ENCODE peak calls at places on chromosome 10, in seven cellular contexts. One of them, this sample, is unnamed.

GRCh38 chr10:51748959-51749358 is 49.6 kb upstream of the CSTF2T start:
- DNase-seq in iris pigment epithelial cell: no peak
- DNase-seq in NB4: no peak
- DNase-seq in lower lobe of right lung: no peak
- DNase-seq in NCI-H1930: no peak
- DNase-seq in caudate nucleus: no peak
- DNase-seq in SJSA1: no peak
- DNase-seq in this sample: no peak

GRCh38 chr10:101166430-101166829 is 35.3 kb downstream of the TLX1 start:
- DNase-seq in iris pigment epithelial cell: no peak
- DNase-seq in NB4: no peak
- DNase-seq in lower lobe of right lung: no peak
- DNase-seq in NCI-H1930: no peak
- DNase-seq in caudate nucleus: no peak
- DNase-seq in SJSA1: no peak
- DNase-seq in this sample: no peak

GRCh38 chr10:124354411-124355382 is 64.0 kb downstream of the OAT start:
- DNase-seq in iris pigment epithelial cell: peak
- DNase-seq in NB4: peak
- DNase-seq in lower lobe of right lung: peak
- DNase-seq in NCI-H1930: no peak
- DNase-seq in caudate nucleus: no peak
- DNase-seq in SJSA1: peak
- DNase-seq in this sample: peak

GRCh38 chr10:82041018-82041417 is 166.0 kb downstream of the NRG3 start:
- DNase-seq in iris pigment epithelial cell: no peak
- DNase-seq in NB4: no peak
- DNase-seq in lower lobe of right lung: no peak
- DNase-seq in NCI-H1930: no peak
- DNase-seq in caudate nucleus: no peak
- DNase-seq in SJSA1: no peak
- DNase-seq in this sample: no peak

GRCh38 chr10:60757422-60757895 is 20.8 kb upstream of the CDK1 start:
- DNase-seq in iris pigment epithelial cell: peak
- DNase-seq in NB4: no peak
- DNase-seq in lower lobe of right lung: no peak
- DNase-seq in NCI-H1930: no peak
- DNase-seq in caudate nucleus: no peak
- DNase-seq in SJSA1: peak
- DNase-seq in this sample: no peak

GRCh38 chr10:87618470-87619423 is 40.9 kb upstream of the PAPSS2 start:
- DNase-seq in iris pigment epithelial cell: peak
- DNase-seq in NB4: peak
- DNase-seq in lower lobe of right lung: peak
- DNase-seq in NCI-H1930: no peak
- DNase-seq in caudate nucleus: no peak
- DNase-seq in SJSA1: no peak
- DNase-seq in this sample: no peak

GRCh38 chr10:68997216-68997615 is 8.6 kb downstream of the KIFBP start:
- DNase-seq in iris pigment epithelial cell: no peak
- DNase-seq in NB4: no peak
- DNase-seq in lower lobe of right lung: no peak
- DNase-seq in NCI-H1930: no peak
- DNase-seq in caudate nucleus: no peak
- DNase-seq in SJSA1: no peak
- DNase-seq in this sample: no peak

GRCh38 chr10:101080933-101081546 is 19.3 kb downstream of the KAZALD1 start:
- DNase-seq in iris pigment epithelial cell: peak
- DNase-seq in NB4: no peak
- DNase-seq in lower lobe of right lung: no peak
- DNase-seq in NCI-H1930: no peak
- DNase-seq in caudate nucleus: no peak
- DNase-seq in SJSA1: peak
- DNase-seq in this sample: peak

GRCh38 chr10:132133005-132133404 is 53.7 kb upstream of the DPYSL4 start:
- DNase-seq in iris pigment epithelial cell: peak
- DNase-seq in NB4: no peak
- DNase-seq in lower lobe of right lung: peak
- DNase-seq in NCI-H1930: no peak
- DNase-seq in caudate nucleus: no peak
- DNase-seq in SJSA1: no peak
- DNase-seq in this sample: no peak

GRCh38 chr10:72261323-72262018 is 12.3 kb upstream of the DDIT4 start:
- DNase-seq in iris pigment epithelial cell: no peak
- DNase-seq in NB4: peak
- DNase-seq in lower lobe of right lung: no peak
- DNase-seq in NCI-H1930: no peak
- DNase-seq in caudate nucleus: no peak
- DNase-seq in SJSA1: no peak
- DNase-seq in this sample: peak

GRCh38 chr10:110305767-110306451 is 1.2 kb upstream of the SMNDC1 start:
- DNase-seq in iris pigment epithelial cell: peak
- DNase-seq in NB4: peak
- DNase-seq in lower lobe of right lung: no peak
- DNase-seq in NCI-H1930: peak
- DNase-seq in caudate nucleus: no peak
- DNase-seq in SJSA1: peak
- DNase-seq in this sample: peak

GRCh38 chr10:33664070-33664469 is 329.6 kb upstream of the NRP1 start:
- DNase-seq in iris pigment epithelial cell: no peak
- DNase-seq in NB4: peak
- DNase-seq in lower lobe of right lung: no peak
- DNase-seq in NCI-H1930: no peak
- DNase-seq in caudate nucleus: no peak
- DNase-seq in SJSA1: no peak
- DNase-seq in this sample: no peak

GRCh38 chr10:72846225-72846624 is 47.3 kb upstream of the OIT3 start:
- DNase-seq in iris pigment epithelial cell: peak
- DNase-seq in NB4: peak
- DNase-seq in lower lobe of right lung: no peak
- DNase-seq in NCI-H1930: no peak
- DNase-seq in caudate nucleus: no peak
- DNase-seq in SJSA1: no peak
- DNase-seq in this sample: no peak

GRCh38 chr10:24456319-24456718 is 247.4 kb downstream of the KIAA1217 start:
- DNase-seq in iris pigment epithelial cell: peak
- DNase-seq in NB4: no peak
- DNase-seq in lower lobe of right lung: no peak
- DNase-seq in NCI-H1930: no peak
- DNase-seq in caudate nucleus: no peak
- DNase-seq in SJSA1: no peak
- DNase-seq in this sample: no peak

GRCh38 chr10:80413152-80413996 is 5.0 kb downstream of the PRXL2A start:
- DNase-seq in iris pigment epithelial cell: peak
- DNase-seq in NB4: peak
- DNase-seq in lower lobe of right lung: no peak
- DNase-seq in NCI-H1930: no peak
- DNase-seq in caudate nucleus: no peak
- DNase-seq in SJSA1: peak
- DNase-seq in this sample: no peak

GRCh38 chr10:2881720-2882459 is 185.5 kb upstream of the PFKP start:
- DNase-seq in iris pigment epithelial cell: no peak
- DNase-seq in NB4: peak
- DNase-seq in lower lobe of right lung: no peak
- DNase-seq in NCI-H1930: no peak
- DNase-seq in caudate nucleus: no peak
- DNase-seq in SJSA1: no peak
- DNase-seq in this sample: no peak

GRCh38 chr10:43294892-43295291 is 28.0 kb upstream of the RASGEF1A start:
- DNase-seq in iris pigment epithelial cell: no peak
- DNase-seq in NB4: no peak
- DNase-seq in lower lobe of right lung: no peak
- DNase-seq in NCI-H1930: no peak
- DNase-seq in caudate nucleus: no peak
- DNase-seq in SJSA1: no peak
- DNase-seq in this sample: no peak

GRCh38 chr10:43461950-43462349 is 25.0 kb downstream of the ZNF487 start:
- DNase-seq in iris pigment epithelial cell: peak
- DNase-seq in NB4: peak
- DNase-seq in lower lobe of right lung: no peak
- DNase-seq in NCI-H1930: peak
- DNase-seq in caudate nucleus: no peak
- DNase-seq in SJSA1: peak
- DNase-seq in this sample: peak